ENCODE peak calls at places on chromosomes 12 and 14, in five cellular contexts. Y is HepG2, R is GM12878, I is K562, X is H1. T is an unnamed sample.

GRCh38 chr12:6612247-6612646 is 5.1 kb upstream of the CHD4 start:
- DNase-seq in I (no peak), X (no peak), Y (no peak), R (no peak), T (no peak)

GRCh38 chr12:50062733-50063452 is 5.5 kb downstream of the ASIC1 start:
- DNase-seq in X (no peak), R (no peak), I (no peak), Y (no peak), T (no peak)

GRCh38 chr12:94200069-94200468 is 51.7 kb downstream of the PLXNC1 start:
- DNase-seq in Y (peak; percentile 76), I (no peak), X (no peak), R (no peak), T (no peak)

GRCh38 chr12:130838284-130838950 is 633 bp downstream of the STX2 start:
- DNase-seq in X (peak; percentile 80), Y (peak; percentile 27), R (no peak), I (peak; percentile 78), T (peak; percentile 65)

GRCh38 chr12:57224973-57225679 is 4.4 kb upstream of the SHMT2 start:
- DNase-seq in I (no peak), R (no peak), X (peak; percentile 94), Y (no peak), T (peak; percentile 48)

GRCh38 chr14:103994535-103995184 is 52.3 kb upstream of the RD3L start:
- DNase-seq in X (no peak), I (no peak), Y (no peak), R (no peak), T (no peak)

GRCh38 chr14:82341386-82341785 is 807.7 kb upstream of the SEL1L start:
- DNase-seq in Y (no peak), I (no peak), R (no peak), X (no peak), T (no peak)

GRCh38 chr12:48979602-48980388 is 1.7 kb downstream of the WNT1 start:
- DNase-seq in I (no peak), X (no peak), R (no peak), Y (no peak), T (peak; percentile 52)

GRCh38 chr14:102775855-102776760 is 1.1 kb upstream of the TRAF3 start:
- DNase-seq in I (no peak), R (no peak), X (no peak), Y (peak; percentile 43), T (peak; percentile 40)

GRCh38 chr14:72594099-72594901 is 299.6 kb downstream of the DPF3 start:
- DNase-seq in R (peak; percentile 74), Y (no peak), X (no peak), I (no peak), T (no peak)

GRCh38 chr14:77980475-77981321 is 180.8 kb downstream of the ADCK1 start:
- DNase-seq in I (no peak), R (no peak), X (peak; percentile 80), Y (no peak), T (peak; percentile 71)

GRCh38 chr12:6112004-6112403 is 12.5 kb downstream of the VWF start:
- DNase-seq in X (no peak), I (no peak), Y (no peak), R (no peak), T (no peak)

GRCh38 chr12:39369756-39370155 is 73.2 kb downstream of the KIF21A start:
- DNase-seq in X (no peak), Y (no peak), R (no peak), I (no peak), T (no peak)

GRCh38 chr14:54772451-54772881 is 130.2 kb downstream of the GCH1 start:
- DNase-seq in Y (no peak), I (no peak), X (no peak), R (no peak), T (no peak)

GRCh38 chr12:18753481-18754117 is 15.7 kb downstream of the CAPZA3 start:
- DNase-seq in R (no peak), X (peak; percentile 58), Y (no peak), I (no peak), T (peak; percentile 33)

GRCh38 chr14:67240168-67240932 is 885 bp upstream of the PALS1 start:
- DNase-seq in X (peak; percentile 57), Y (peak; percentile 15), R (no peak), I (no peak), T (peak; percentile 45)

GRCh38 chr14:63614964-63615363 is 26.7 kb downstream of the WDR89 start:
- DNase-seq in R (no peak), I (no peak), Y (no peak), X (no peak), T (no peak)

GRCh38 chr12:72747460-72747859 is 475.3 kb downstream of the TRHDE start:
- DNase-seq in I (no peak), Y (no peak), R (no peak), X (no peak), T (no peak)

GRCh38 chr14:69819607-69820006 is 22.6 kb upstream of the SLC10A1 start:
- DNase-seq in R (no peak), Y (no peak), I (no peak), X (no peak), T (no peak)

GRCh38 chr14:76768201-76768656 is 7.0 kb downstream of the VASH1 start:
- DNase-seq in Y (no peak), R (peak; percentile 47), X (peak; percentile 71), I (peak; percentile 57), T (peak; percentile 84)

GRCh38 chr12:76266797-76267196 is 81.4 kb downstream of the BBS10 start:
- DNase-seq in I (no peak), R (no peak), Y (no peak), X (no peak), T (no peak)

GRCh38 chr14:29442720-29443119 is 484.9 kb downstream of the PRKD1 start:
- DNase-seq in Y (no peak), I (no peak), R (no peak), X (no peak), T (no peak)

GRCh38 chr12:89289720-89290119 is 62.6 kb downstream of the DUSP6 start:
- DNase-seq in I (no peak), R (no peak), X (no peak), Y (no peak), T (no peak)
- TF ChIP-seq CREB1 in I (no peak), R (no peak), X (no peak), Y (no peak), T (no peak)

DNA sequence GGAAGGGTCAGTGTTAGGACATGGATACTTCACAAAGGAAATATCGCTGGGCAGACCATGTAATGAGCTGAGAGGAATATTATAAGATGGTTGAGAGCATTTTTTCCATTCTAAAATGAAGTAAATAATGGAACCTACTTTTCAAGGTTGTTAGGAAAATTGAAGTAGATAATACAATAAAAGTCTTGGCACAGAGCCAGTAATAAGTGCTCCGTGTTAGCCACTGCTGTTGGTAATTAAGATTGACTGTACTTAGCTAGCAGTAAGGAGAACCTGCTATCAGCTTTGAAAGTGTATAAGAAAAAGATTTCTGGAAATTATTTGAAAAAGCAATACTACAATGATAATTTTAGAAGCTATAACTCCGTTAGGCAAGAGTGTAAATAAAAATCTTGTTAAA is 77.6 kb downstream of the SCAF11 start:
- DNase-seq in X (no peak), R (no peak), I (no peak), Y (no peak), T (no peak)
- H3K4me1 ChIP-seq in X (no peaks in the 10 kb centered on the region), R (peaks cover 3% of the 10 kb centered on the region), I (no peaks in the 10 kb centered on the region), Y (no peaks in the 10 kb centered on the region), T (no peaks in the 10 kb centered on the region)

GRCh38 chr12:34215213-34215892 is 193.1 kb downstream of the ALG10 start:
- DNase-seq in Y (no peak), I (no peak), R (no peak), X (no peak), T (no peak)

GRCh38 chr12:34217660-34218059 is 195.4 kb downstream of the ALG10 start:
- DNase-seq in Y (no peak), X (no peak), R (no peak), I (no peak), T (no peak)

GRCh38 chr12:34219046-34219770 is 196.9 kb downstream of the ALG10 start:
- DNase-seq in I (no peak), R (no peak), Y (no peak), X (no peak), T (peak; percentile 4)

GRCh38 chr12:34215893-34216285 is 193.6 kb downstream of the ALG10 start:
- DNase-seq in Y (no peak), I (no peak), R (no peak), X (no peak), T (no peak)

DNA sequence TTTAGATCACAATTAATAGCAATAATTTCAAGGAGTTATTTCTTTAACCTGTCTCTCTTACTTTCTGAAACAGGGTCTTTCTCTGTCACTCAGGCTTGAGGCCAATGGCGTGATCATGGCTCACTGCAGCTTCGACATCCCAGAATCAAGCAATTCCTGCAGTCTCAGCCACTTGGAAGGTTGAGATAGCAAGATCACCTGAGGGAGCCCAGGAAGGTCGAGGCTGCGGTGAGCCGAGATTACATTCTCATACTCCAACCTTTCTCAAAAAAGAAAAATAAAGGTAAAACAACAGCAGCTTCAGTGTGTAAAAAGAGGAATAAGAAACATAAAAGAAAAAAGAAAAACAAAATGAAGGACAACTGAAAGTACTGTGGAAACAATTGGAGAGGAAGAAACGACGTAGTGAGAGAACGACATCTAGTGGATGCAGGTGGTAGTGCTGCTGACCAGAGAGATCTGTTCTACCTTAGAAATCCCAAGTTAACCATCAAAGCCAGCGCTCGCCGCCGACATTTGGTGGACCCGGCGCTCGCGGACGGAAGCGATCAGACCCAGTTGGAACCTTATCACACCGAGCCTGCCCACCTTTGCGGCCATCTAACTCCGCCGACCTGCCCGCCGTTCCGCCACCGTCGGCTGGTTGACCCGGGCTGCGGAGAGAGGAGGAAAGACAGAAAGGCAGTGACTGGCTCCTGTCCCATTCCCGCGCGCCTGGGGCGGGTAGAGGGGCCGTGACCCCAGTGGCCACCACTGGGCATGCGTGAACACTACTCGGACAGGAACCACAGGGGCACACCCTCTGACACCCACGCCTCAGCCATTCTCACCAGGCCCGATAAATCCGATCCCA is 196.1 kb downstream of the ALG10 start:
- DNase-seq in I (peak; percentile 57), R (peak; percentile 1), Y (peak; percentile 64), X (peak; percentile 74), T (peak; percentile 87)
- H3K4me3 ChIP-seq in I (peak overlapping the region; percentile 19), R (peak overlapping the region; percentile 36), Y (peak overlapping the region; percentile 24), X (no peak overlapping the region), T (peak overlapping the region; percentile 50)

DNA sequence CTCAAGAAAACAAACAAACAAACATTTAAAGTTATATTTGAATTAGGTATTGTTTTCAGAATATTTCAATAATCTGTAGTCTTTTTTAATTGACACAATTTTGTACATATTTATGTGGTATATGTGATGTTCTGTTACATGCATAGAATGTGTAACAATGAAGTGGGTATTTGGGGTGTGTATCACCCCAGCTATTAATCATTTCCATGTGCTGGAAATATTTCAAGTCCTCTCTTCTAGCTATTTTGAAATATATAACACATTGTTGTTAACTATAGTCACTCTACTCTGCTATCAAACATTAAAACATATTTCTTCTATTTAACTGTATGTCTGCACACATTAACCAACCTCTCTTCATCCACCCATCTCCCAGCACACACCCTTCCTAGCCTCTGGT is 32.0 kb upstream of the SIX1 start:
- DNase-seq in R (no peak), X (no peak), Y (no peak), I (no peak), T (no peak)
- TF ChIP-seq CREB1 in R (no peak), X (no peak), Y (no peak), I (no peak), T (no peak)

GRCh38 chr12:97530237-97530636 is 67.6 kb downstream of the RMST start:
- DNase-seq in R (no peak), Y (no peak), I (no peak), X (no peak), T (no peak)
- H3K4me1 ChIP-seq in R (no peaks in the 10 kb centered on the region), Y (no peaks in the 10 kb centered on the region), I (no peaks in the 10 kb centered on the region), X (peaks cover 8% of the 10 kb centered on the region), T (peaks cover 42% of the 10 kb centered on the region)

T was measured in GM23338.